ENCODE peak calls at places on chromosomes 6 and 20, in five cellular contexts. X, V, H, E and A are unnamed samples.

GRCh38 chr6:13417431-13417830 is 70.0 kb downstream of the GFOD1 start:
- DNase-seq in E (no peak), V (no peak), X (no peak), H (no peak), A (no peak)

GRCh38 chr6:126926926-126927325 is 191.5 kb upstream of the RSPO3 start:
- DNase-seq in X (peak), V (no peak), E (no peak), H (no peak), A (no peak)

GRCh38 chr6:48068326-48069191 is 42.4 kb downstream of the PTCHD4 start:
- DNase-seq in V (no peak), H (no peak), X (no peak), E (peak), A (no peak)

GRCh38 chr6:13012977-13013680 is 296.6 kb downstream of the PHACTR1 start:
- DNase-seq in V (no peak), H (no peak), E (no peak), X (no peak), A (no peak)

GRCh38 chr20:4245542-4245941 is 230.2 kb upstream of the RNF24 start:
- DNase-seq in E (no peak), H (no peak), V (no peak), X (no peak), A (no peak)

GRCh38 chr20:56924976-56925695 is 296.0 kb downstream of the TFAP2C start:
- DNase-seq in E (no peak), V (no peak), X (no peak), H (no peak), A (no peak)

GRCh38 chr20:2875690-2876203 is 2.5 kb downstream of the PTPRA start:
- DNase-seq in V (no peak), X (no peak), E (no peak), H (no peak), A (no peak)

GRCh38 chr6:22079788-22080187 is 217.0 kb downstream of the PRL start:
- DNase-seq in V (no peak), H (no peak), E (no peak), X (peak), A (no peak)

GRCh38 chr6:15479761-15480160 is 183.1 kb downstream of the DTNBP1 start:
- DNase-seq in V (no peak), H (no peak), X (peak), E (no peak), A (no peak)

GRCh38 chr20:13105071-13105470 is 96.3 kb downstream of the SPTLC3 start:
- DNase-seq in E (no peak), H (no peak), V (no peak), X (no peak), A (no peak)

GRCh38 chr6:98980814-98981213 is 33.1 kb upstream of the FBXL4 start:
- DNase-seq in V (no peak), E (no peak), X (no peak), H (no peak), A (no peak)

GRCh38 chr6:41663558-41663957 is 25.3 kb downstream of the MDFI start:
- DNase-seq in X (no peak), E (no peak), H (no peak), V (no peak), A (no peak)

GRCh38 chr20:45433316-45433715 is 17.4 kb downstream of the PIGT start:
- DNase-seq in V (peak), E (peak), H (no peak), X (peak), A (no peak)

GRCh38 chr6:104017410-104018381 is 842.0 kb downstream of the HACE1 start:
- DNase-seq in H (no peak), V (no peak), E (no peak), X (no peak), A (no peak)

GRCh38 chr6:89999154-89999553 is 104.9 kb downstream of the GJA10 start:
- DNase-seq in X (peak), H (no peak), V (no peak), E (no peak), A (no peak)

GRCh38 chr6:43977404-43978111 is 149.7 kb downstream of the MRPL14 start:
- DNase-seq in V (no peak), X (no peak), H (no peak), E (no peak), A (no peak)

GRCh38 chr6:127447780-127448179 is 11.4 kb downstream of the KIAA0408 start:
- DNase-seq in V (no peak), H (no peak), E (no peak), X (no peak), A (no peak)

GRCh38 chr6:84466521-84466920 is 239.1 kb upstream of the CEP162 start:
- DNase-seq in H (peak), V (peak), E (peak), X (peak), A (no peak)

GRCh38 chr6:107509506-107509905 is 19.6 kb downstream of the SOBP start:
- DNase-seq in X (no peak), V (no peak), E (no peak), H (no peak), A (no peak)

GRCh38 chr6:168825226-168826077 is 384.5 kb downstream of the SMOC2 start:
- DNase-seq in H (no peak), E (no peak), V (no peak), X (no peak), A (no peak)

GRCh38 chr6:121828567-121828966 is 393.1 kb downstream of the GJA1 start:
- DNase-seq in X (no peak), H (no peak), V (no peak), E (no peak), A (no peak)

GRCh38 chr20:50729925-50730764 is 1.2 kb upstream of the PARD6B start:
- DNase-seq in H (no peak), V (no peak), E (no peak), X (no peak), A (no peak)

GRCh38 chr6:167570460-167571400 is 245.8 kb downstream of the TTLL2 start:
- DNase-seq in V (no peak), X (no peak), H (no peak), E (no peak), A (no peak)

GRCh38 chr6:170283212-170284081 is 7.4 kb downstream of the DLL1 start:
- DNase-seq in H (no peak), E (no peak), V (no peak), X (no peak), A (no peak)

GRCh38 chr6:28802417-28803336 is 121.1 kb downstream of the TRIM27 start:
- DNase-seq in H (no peak), V (no peak), E (peak), X (peak), A (no peak)

GRCh38 chr6:16089232-16089843 is 39.5 kb upstream of the MYLIP start:
- DNase-seq in X (no peak), V (no peak), H (no peak), E (no peak), A (no peak)

GRCh38 chr6:152146385-152146784 is 338.9 kb downstream of the ESR1 start:
- DNase-seq in V (no peak), X (peak), H (peak), E (peak), A (no peak)